ENCODE peak calls at places on chromosomes 6 and 20, in five cellular contexts. One of them, this sample, is unnamed.

GRCh38 chr20:16257813-16258430 is 315.3 kb downstream of the KIF16B start:
- ATAC-seq in upper lobe of left lung: no peak
- ATAC-seq in HepG2: no peak
- ATAC-seq in stimulated activated naive CD8-positive, alpha-beta T cell treated with anti-CD3 and anti-CD28 coated beads, Interleukin-15, Interleukin-2, amounts not matched to agents 100 U/mL and 50 U/mL, for 24 hours: no peak
- ATAC-seq in aorta: no peak
- ATAC-seq in this sample: no peak

GRCh38 chr6:1079525-1079924 is 232.4 kb upstream of the FOXQ1 start:
- ATAC-seq in upper lobe of left lung: no peak
- ATAC-seq in HepG2: no peak
- ATAC-seq in stimulated activated naive CD8-positive, alpha-beta T cell treated with anti-CD3 and anti-CD28 coated beads, Interleukin-15, Interleukin-2, amounts not matched to agents 100 U/mL and 50 U/mL, for 24 hours: no peak
- ATAC-seq in aorta: no peak
- ATAC-seq in this sample: no peak

GRCh38 chr6:108559884-108560462 is 744 bp upstream of the FOXO3 start:
- ATAC-seq in upper lobe of left lung: peak
- ATAC-seq in HepG2: peak
- ATAC-seq in stimulated activated naive CD8-positive, alpha-beta T cell treated with anti-CD3 and anti-CD28 coated beads, Interleukin-15, Interleukin-2, amounts not matched to agents 100 U/mL and 50 U/mL, for 24 hours: no peak
- ATAC-seq in aorta: peak
- ATAC-seq in this sample: peak

GRCh38 chr6:16725145-16725864 is 36.0 kb downstream of the ATXN1 start:
- ATAC-seq in upper lobe of left lung: peak
- ATAC-seq in HepG2: no peak
- ATAC-seq in stimulated activated naive CD8-positive, alpha-beta T cell treated with anti-CD3 and anti-CD28 coated beads, Interleukin-15, Interleukin-2, amounts not matched to agents 100 U/mL and 50 U/mL, for 24 hours: no peak
- ATAC-seq in aorta: peak
- ATAC-seq in this sample: no peak

GRCh38 chr6:90466191-90466940 is 120.5 kb downstream of the MAP3K7 start:
- ATAC-seq in upper lobe of left lung: no peak
- ATAC-seq in HepG2: no peak
- ATAC-seq in stimulated activated naive CD8-positive, alpha-beta T cell treated with anti-CD3 and anti-CD28 coated beads, Interleukin-15, Interleukin-2, amounts not matched to agents 100 U/mL and 50 U/mL, for 24 hours: peak
- ATAC-seq in aorta: no peak
- ATAC-seq in this sample: no peak

GRCh38 chr6:64591682-64592081 is 956.1 kb downstream of the PHF3 start:
- ATAC-seq in upper lobe of left lung: no peak
- ATAC-seq in HepG2: no peak
- ATAC-seq in stimulated activated naive CD8-positive, alpha-beta T cell treated with anti-CD3 and anti-CD28 coated beads, Interleukin-15, Interleukin-2, amounts not matched to agents 100 U/mL and 50 U/mL, for 24 hours: no peak
- ATAC-seq in aorta: no peak
- ATAC-seq in this sample: no peak

GRCh38 chr6:79373880-79374279 is 139.4 kb upstream of the HMGN3 start:
- ATAC-seq in upper lobe of left lung: no peak
- ATAC-seq in HepG2: no peak
- ATAC-seq in stimulated activated naive CD8-positive, alpha-beta T cell treated with anti-CD3 and anti-CD28 coated beads, Interleukin-15, Interleukin-2, amounts not matched to agents 100 U/mL and 50 U/mL, for 24 hours: no peak
- ATAC-seq in aorta: no peak
- ATAC-seq in this sample: no peak

GRCh38 chr20:41017448-41018042 is 11.1 kb upstream of the TOP1 start:
- ATAC-seq in upper lobe of left lung: no peak
- ATAC-seq in HepG2: peak
- ATAC-seq in stimulated activated naive CD8-positive, alpha-beta T cell treated with anti-CD3 and anti-CD28 coated beads, Interleukin-15, Interleukin-2, amounts not matched to agents 100 U/mL and 50 U/mL, for 24 hours: no peak
- ATAC-seq in aorta: no peak
- ATAC-seq in this sample: no peak

GRCh38 chr6:10599046-10599445 is 77.9 kb downstream of the GCNT2 start:
- ATAC-seq in upper lobe of left lung: no peak
- ATAC-seq in HepG2: no peak
- ATAC-seq in stimulated activated naive CD8-positive, alpha-beta T cell treated with anti-CD3 and anti-CD28 coated beads, Interleukin-15, Interleukin-2, amounts not matched to agents 100 U/mL and 50 U/mL, for 24 hours: no peak
- ATAC-seq in aorta: no peak
- ATAC-seq in this sample: no peak

GRCh38 chr20:62011403-62011791 is 54.3 kb downstream of the TAF4 start:
- ATAC-seq in upper lobe of left lung: no peak
- ATAC-seq in HepG2: peak
- ATAC-seq in stimulated activated naive CD8-positive, alpha-beta T cell treated with anti-CD3 and anti-CD28 coated beads, Interleukin-15, Interleukin-2, amounts not matched to agents 100 U/mL and 50 U/mL, for 24 hours: no peak
- ATAC-seq in aorta: no peak
- ATAC-seq in this sample: no peak

GRCh38 chr6:169489642-169490408 is 212.0 kb downstream of the WDR27 start:
- ATAC-seq in upper lobe of left lung: peak
- ATAC-seq in HepG2: no peak
- ATAC-seq in stimulated activated naive CD8-positive, alpha-beta T cell treated with anti-CD3 and anti-CD28 coated beads, Interleukin-15, Interleukin-2, amounts not matched to agents 100 U/mL and 50 U/mL, for 24 hours: no peak
- ATAC-seq in aorta: peak
- ATAC-seq in this sample: no peak

GRCh38 chr20:61436268-61436667 is 184.2 kb downstream of the CDH4 start:
- ATAC-seq in upper lobe of left lung: no peak
- ATAC-seq in HepG2: no peak
- ATAC-seq in stimulated activated naive CD8-positive, alpha-beta T cell treated with anti-CD3 and anti-CD28 coated beads, Interleukin-15, Interleukin-2, amounts not matched to agents 100 U/mL and 50 U/mL, for 24 hours: no peak
- ATAC-seq in aorta: no peak
- ATAC-seq in this sample: no peak

GRCh38 chr6:32627831-32628230 is 9.4 kb upstream of the HLA-DQA1 start:
- ATAC-seq in upper lobe of left lung: peak
- ATAC-seq in HepG2: no peak
- ATAC-seq in stimulated activated naive CD8-positive, alpha-beta T cell treated with anti-CD3 and anti-CD28 coated beads, Interleukin-15, Interleukin-2, amounts not matched to agents 100 U/mL and 50 U/mL, for 24 hours: peak
- ATAC-seq in aorta: no peak
- ATAC-seq in this sample: peak

GRCh38 chr6:37783831-37784584 is 35.5 kb upstream of the ZFAND3 start:
- ATAC-seq in upper lobe of left lung: peak
- ATAC-seq in HepG2: no peak
- ATAC-seq in stimulated activated naive CD8-positive, alpha-beta T cell treated with anti-CD3 and anti-CD28 coated beads, Interleukin-15, Interleukin-2, amounts not matched to agents 100 U/mL and 50 U/mL, for 24 hours: peak
- ATAC-seq in aorta: peak
- ATAC-seq in this sample: peak

GRCh38 chr6:31472259-31472658 is 25.7 kb upstream of the MICB start:
- ATAC-seq in upper lobe of left lung: no peak
- ATAC-seq in HepG2: no peak
- ATAC-seq in stimulated activated naive CD8-positive, alpha-beta T cell treated with anti-CD3 and anti-CD28 coated beads, Interleukin-15, Interleukin-2, amounts not matched to agents 100 U/mL and 50 U/mL, for 24 hours: peak
- ATAC-seq in aorta: no peak
- ATAC-seq in this sample: no peak

GRCh38 chr6:106997392-106998257 is 23.1 kb upstream of the CD24 start:
- ATAC-seq in upper lobe of left lung: peak
- ATAC-seq in HepG2: peak
- ATAC-seq in stimulated activated naive CD8-positive, alpha-beta T cell treated with anti-CD3 and anti-CD28 coated beads, Interleukin-15, Interleukin-2, amounts not matched to agents 100 U/mL and 50 U/mL, for 24 hours: peak
- ATAC-seq in aorta: peak
- ATAC-seq in this sample: peak

GRCh38 chr6:40523505-40524172 is 63.5 kb downstream of the LRFN2 start:
- ATAC-seq in upper lobe of left lung: no peak
- ATAC-seq in HepG2: no peak
- ATAC-seq in stimulated activated naive CD8-positive, alpha-beta T cell treated with anti-CD3 and anti-CD28 coated beads, Interleukin-15, Interleukin-2, amounts not matched to agents 100 U/mL and 50 U/mL, for 24 hours: no peak
- ATAC-seq in aorta: no peak
- ATAC-seq in this sample: no peak

GRCh38 chr20:3248993-3249347 is 10.0 kb upstream of the SLC4A11 start:
- ATAC-seq in upper lobe of left lung: peak
- ATAC-seq in HepG2: no peak
- ATAC-seq in stimulated activated naive CD8-positive, alpha-beta T cell treated with anti-CD3 and anti-CD28 coated beads, Interleukin-15, Interleukin-2, amounts not matched to agents 100 U/mL and 50 U/mL, for 24 hours: no peak
- ATAC-seq in aorta: no peak
- ATAC-seq in this sample: no peak

GRCh38 chr6:158026901-158027589 is 45.4 kb downstream of the SYNJ2 start:
- ATAC-seq in upper lobe of left lung: no peak
- ATAC-seq in HepG2: no peak
- ATAC-seq in stimulated activated naive CD8-positive, alpha-beta T cell treated with anti-CD3 and anti-CD28 coated beads, Interleukin-15, Interleukin-2, amounts not matched to agents 100 U/mL and 50 U/mL, for 24 hours: no peak
- ATAC-seq in aorta: no peak
- ATAC-seq in this sample: no peak

GRCh38 chr6:1837868-1838267 is 228.2 kb downstream of the FOXC1 start:
- ATAC-seq in upper lobe of left lung: no peak
- ATAC-seq in HepG2: no peak
- ATAC-seq in stimulated activated naive CD8-positive, alpha-beta T cell treated with anti-CD3 and anti-CD28 coated beads, Interleukin-15, Interleukin-2, amounts not matched to agents 100 U/mL and 50 U/mL, for 24 hours: no peak
- ATAC-seq in aorta: no peak
- ATAC-seq in this sample: no peak

GRCh38 chr20:1876975-1877603 is 18.1 kb upstream of the SIRPA start:
- ATAC-seq in upper lobe of left lung: peak
- ATAC-seq in HepG2: peak
- ATAC-seq in stimulated activated naive CD8-positive, alpha-beta T cell treated with anti-CD3 and anti-CD28 coated beads, Interleukin-15, Interleukin-2, amounts not matched to agents 100 U/mL and 50 U/mL, for 24 hours: peak
- ATAC-seq in aorta: no peak
- ATAC-seq in this sample: peak

GRCh38 chr6:159977242-159978214 is 8.6 kb downstream of the IGF2R start:
- ATAC-seq in upper lobe of left lung: peak
- ATAC-seq in HepG2: no peak
- ATAC-seq in stimulated activated naive CD8-positive, alpha-beta T cell treated with anti-CD3 and anti-CD28 coated beads, Interleukin-15, Interleukin-2, amounts not matched to agents 100 U/mL and 50 U/mL, for 24 hours: no peak
- ATAC-seq in aorta: peak
- ATAC-seq in this sample: no peak

GRCh38 chr6:143112084-143112768 is 51.5 kb downstream of the AIG1 start:
- ATAC-seq in upper lobe of left lung: no peak
- ATAC-seq in HepG2: no peak
- ATAC-seq in stimulated activated naive CD8-positive, alpha-beta T cell treated with anti-CD3 and anti-CD28 coated beads, Interleukin-15, Interleukin-2, amounts not matched to agents 100 U/mL and 50 U/mL, for 24 hours: no peak
- ATAC-seq in aorta: no peak
- ATAC-seq in this sample: no peak

GRCh38 chr6:47197672-47198640 is 111.7 kb downstream of the TNFRSF21 start:
- ATAC-seq in upper lobe of left lung: no peak
- ATAC-seq in HepG2: no peak
- ATAC-seq in stimulated activated naive CD8-positive, alpha-beta T cell treated with anti-CD3 and anti-CD28 coated beads, Interleukin-15, Interleukin-2, amounts not matched to agents 100 U/mL and 50 U/mL, for 24 hours: no peak
- ATAC-seq in aorta: no peak
- ATAC-seq in this sample: no peak

GRCh38 chr6:38176797-38177751 is 357.5 kb downstream of the ZFAND3 start:
- ATAC-seq in upper lobe of left lung: no peak
- ATAC-seq in HepG2: peak
- ATAC-seq in stimulated activated naive CD8-positive, alpha-beta T cell treated with anti-CD3 and anti-CD28 coated beads, Interleukin-15, Interleukin-2, amounts not matched to agents 100 U/mL and 50 U/mL, for 24 hours: no peak
- ATAC-seq in aorta: no peak
- ATAC-seq in this sample: no peak

GRCh38 chr6:44524491-44525227 is 137.2 kb downstream of the CDC5L start:
- ATAC-seq in upper lobe of left lung: no peak
- ATAC-seq in HepG2: peak
- ATAC-seq in stimulated activated naive CD8-positive, alpha-beta T cell treated with anti-CD3 and anti-CD28 coated beads, Interleukin-15, Interleukin-2, amounts not matched to agents 100 U/mL and 50 U/mL, for 24 hours: no peak
- ATAC-seq in aorta: no peak
- ATAC-seq in this sample: no peak

GRCh38 chr20:3251806-3252205 is 12.8 kb upstream of the SLC4A11 start:
- ATAC-seq in upper lobe of left lung: peak
- ATAC-seq in HepG2: no peak
- ATAC-seq in stimulated activated naive CD8-positive, alpha-beta T cell treated with anti-CD3 and anti-CD28 coated beads, Interleukin-15, Interleukin-2, amounts not matched to agents 100 U/mL and 50 U/mL, for 24 hours: peak
- ATAC-seq in aorta: peak
- ATAC-seq in this sample: no peak

GRCh38 chr6:13212538-13212937 is 115.8 kb downstream of the TBC1D7 start:
- ATAC-seq in upper lobe of left lung: no peak
- ATAC-seq in HepG2: no peak
- ATAC-seq in stimulated activated naive CD8-positive, alpha-beta T cell treated with anti-CD3 and anti-CD28 coated beads, Interleukin-15, Interleukin-2, amounts not matched to agents 100 U/mL and 50 U/mL, for 24 hours: no peak
- ATAC-seq in aorta: no peak
- ATAC-seq in this sample: no peak

GRCh38 chr6:18042536-18043145 is 55.2 kb upstream of the KIF13A start:
- ATAC-seq in upper lobe of left lung: no peak
- ATAC-seq in HepG2: peak
- ATAC-seq in stimulated activated naive CD8-positive, alpha-beta T cell treated with anti-CD3 and anti-CD28 coated beads, Interleukin-15, Interleukin-2, amounts not matched to agents 100 U/mL and 50 U/mL, for 24 hours: no peak
- ATAC-seq in aorta: no peak
- ATAC-seq in this sample: peak

GRCh38 chr20:49445176-49445575 is 37.3 kb downstream of the KCNB1 start:
- ATAC-seq in upper lobe of left lung: no peak
- ATAC-seq in HepG2: no peak
- ATAC-seq in stimulated activated naive CD8-positive, alpha-beta T cell treated with anti-CD3 and anti-CD28 coated beads, Interleukin-15, Interleukin-2, amounts not matched to agents 100 U/mL and 50 U/mL, for 24 hours: no peak
- ATAC-seq in aorta: no peak
- ATAC-seq in this sample: no peak

This sample was measured in stimulated activated memory B cell treated with anti-CD40 and anti-IgM and Interleukin-4, amounts not matched to agents 10 μg/mL and 1 μg/mL and 100 μg/mL, for 72 hours.